ENCODE peak calls at places on chromosomes 4 and X, in five cellular contexts. F is K562, I is A549, Z is IMR-90, Q is H1. X is an unnamed sample.

GRCh38 chrX:130120746-130121504 is 10.6 kb upstream of the ELF4 start:
- DNase-seq in F (peak), I (peak), Z (peak), Q (peak), X (peak)

GRCh38 chr4:182297659-182298058 is 54.5 kb downstream of the TENM3 start:
- DNase-seq in F (no peak), I (no peak), Z (peak), Q (no peak), X (no peak)

GRCh38 chr4:109701566-109702399 is 1.5 kb downstream of the CASP6 start:
- DNase-seq in F (peak), I (no peak), Z (no peak), Q (peak), X (peak)

GRCh38 chrX:152819732-152820131 is 10.8 kb downstream of the CETN2 start:
- DNase-seq in F (no peak), I (no peak), Z (peak), Q (no peak), X (no peak)

GRCh38 chr4:41216294-41217019 is 2.1 kb upstream of the APBB2 start:
- DNase-seq in F (peak), I (peak), Z (peak), Q (peak), X (peak)

GRCh38 chr4:74394476-74395136 is 29.7 kb downstream of the EREG start:
- DNase-seq in F (peak), I (no peak), Z (peak), Q (no peak), X (no peak)

GRCh38 chr4:6011686-6012085 is 6.5 kb downstream of the C4orf50 start:
- DNase-seq in F (no peak), I (no peak), Z (no peak), Q (no peak), X (no peak)

GRCh38 chrX:19440713-19441112 is 74.6 kb downstream of the MAP3K15 start:
- DNase-seq in F (no peak), I (no peak), Z (peak), Q (no peak), X (no peak)

GRCh38 chr4:4269856-4270255 is 20.1 kb downstream of the LYAR start:
- DNase-seq in F (no peak), I (no peak), Z (no peak), Q (no peak), X (no peak)

GRCh38 chr4:10457255-10457801 is at the start of gene ZNF518B:
- DNase-seq in F (peak), I (peak), Z (peak), Q (peak), X (no peak)
- H3K27ac ChIP-seq in F (peak), I (peak), Z (peak), Q (no peak), X (no peak)

GRCh38 chrX:102712967-102713677 is 874 bp downstream of the GPRASP2 start:
- DNase-seq in F (peak), I (peak), Z (peak), Q (peak), X (no peak)
- TF ChIP-seq MAFK in F (no peak), I (no peak), Z (no peak), Q (no peak), X (no peak)

DNA sequence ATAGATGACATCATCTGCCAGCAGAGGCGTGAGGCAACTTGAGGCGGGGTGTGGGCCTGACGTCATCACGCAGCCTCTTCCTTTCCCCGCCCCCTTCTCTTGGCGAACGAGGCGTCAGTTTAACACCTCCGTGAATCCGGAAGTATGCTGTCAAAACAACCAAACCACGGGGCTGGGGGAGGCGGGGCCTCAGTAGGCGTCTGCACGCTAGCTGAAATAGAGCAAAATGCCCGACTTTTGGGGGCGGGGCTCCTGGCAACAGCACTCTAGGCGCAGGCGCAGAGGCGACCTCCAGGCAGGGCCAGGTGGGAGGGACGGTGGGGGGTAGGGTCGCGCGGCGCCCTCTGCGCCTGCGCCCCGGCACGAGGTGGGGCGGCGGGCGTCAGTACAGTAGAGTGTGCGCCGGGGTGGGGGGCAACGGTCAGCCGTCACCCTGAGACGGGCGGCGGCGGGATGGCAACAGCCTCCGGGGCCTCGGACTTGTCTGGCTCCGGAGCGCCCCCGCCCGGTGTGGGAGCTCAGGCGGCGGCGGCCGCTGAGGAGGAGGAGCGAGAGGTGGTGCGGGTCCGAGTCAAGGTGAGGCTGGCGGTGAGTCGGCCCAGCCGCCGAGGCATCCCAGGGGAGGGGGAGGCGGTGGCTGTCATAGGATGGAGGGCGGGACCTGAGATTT is at the start of gene TBC1D25:
- DNase-seq in F (peak), I (peak), Z (peak), Q (peak), X (peak)
- H3K27ac ChIP-seq in F (peak), I (peak), Z (peak), Q (no peak), X (peak)

DNA sequence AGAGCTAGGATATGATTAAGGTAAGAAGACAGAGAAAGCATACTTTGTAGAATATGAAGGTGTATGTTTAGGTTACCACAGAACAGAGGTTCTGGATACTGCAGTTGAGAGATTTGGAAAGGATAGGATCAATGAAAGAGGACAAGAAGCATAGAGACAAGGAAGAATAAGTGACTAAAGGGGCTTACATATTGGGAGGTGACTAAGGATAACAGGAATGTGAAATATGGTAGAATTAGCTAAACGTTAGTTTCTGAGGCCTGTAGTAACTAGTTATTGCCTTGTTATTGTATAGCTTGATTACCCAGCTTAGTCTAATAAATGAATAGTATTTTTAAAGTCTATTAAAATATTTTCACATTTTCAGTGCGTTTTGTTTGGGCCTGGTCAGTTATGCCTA is 38.2 kb downstream of the CENPI start:
- DNase-seq in F (no peak), I (no peak), Z (peak), Q (no peak), X (no peak)
- TF ChIP-seq MAFK in F (no peak), I (no peak), Z (no peak), Q (no peak), X (no peak)

GRCh38 chr4:119706804-119707203 is 78.2 kb upstream of the PDE5A start:
- DNase-seq in F (no peak), I (no peak), Z (no peak), Q (no peak), X (no peak)
- H3K27ac ChIP-seq in F (no peak), I (no peak), Z (peak), Q (no peak), X (no peak)

DNA sequence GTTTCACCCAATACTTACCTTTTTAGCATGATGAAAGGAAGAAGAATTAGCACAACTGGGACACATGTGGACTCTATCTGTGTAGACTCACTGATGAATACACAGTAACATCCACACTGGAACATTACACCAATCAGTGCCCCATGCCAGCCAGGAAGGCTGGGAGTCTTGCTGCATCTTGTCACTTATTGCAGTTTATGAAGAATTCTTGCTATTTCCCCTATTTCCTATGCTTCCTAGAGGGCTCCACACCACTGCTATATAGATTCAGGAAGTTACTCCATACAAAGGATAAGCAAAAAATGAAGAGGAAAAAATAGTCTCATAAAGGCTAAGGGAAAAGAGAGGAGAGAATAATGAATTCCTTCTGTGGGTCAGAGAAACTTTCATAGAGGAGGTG is 201.0 kb downstream of the CAMK2D start:
- DNase-seq in F (no peak), I (no peak), Z (no peak), Q (no peak), X (no peak)
- TF ChIP-seq MAFK in F (no peak), I (no peak), Z (no peak), Q (no peak), X (no peak)

DNA sequence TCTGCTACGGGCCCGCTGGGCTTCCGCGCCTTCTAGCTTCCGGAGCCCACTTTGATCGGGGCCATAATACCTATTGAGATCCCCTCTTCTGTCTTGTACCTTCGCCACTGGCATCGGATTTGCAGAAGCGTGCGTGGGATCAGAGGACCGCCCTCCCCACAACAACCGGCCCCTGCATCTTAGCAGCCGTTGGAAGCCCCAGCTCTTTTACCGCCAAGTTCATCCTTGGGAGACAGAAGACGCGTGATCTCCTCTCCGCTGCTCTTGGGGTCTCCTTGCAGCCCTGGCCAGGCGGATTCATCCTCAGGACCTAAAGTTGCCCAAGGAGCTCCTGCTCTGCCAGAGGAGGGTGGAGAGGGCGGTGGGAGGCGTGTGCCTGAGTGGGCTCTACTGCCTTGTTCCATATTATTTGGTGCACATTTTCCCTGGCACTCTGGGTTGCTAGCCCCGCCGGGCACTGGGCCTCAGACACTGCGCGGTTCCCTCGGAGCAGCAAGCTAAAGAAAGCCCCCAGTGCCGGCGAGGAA is 1.6 kb downstream of the SLIT2 start:
- DNase-seq in F (no peak), I (no peak), Z (peak), Q (no peak), X (no peak)
- H3K27ac ChIP-seq in F (no peak), I (no peak), Z (no peak), Q (no peak), X (no peak)

DNA sequence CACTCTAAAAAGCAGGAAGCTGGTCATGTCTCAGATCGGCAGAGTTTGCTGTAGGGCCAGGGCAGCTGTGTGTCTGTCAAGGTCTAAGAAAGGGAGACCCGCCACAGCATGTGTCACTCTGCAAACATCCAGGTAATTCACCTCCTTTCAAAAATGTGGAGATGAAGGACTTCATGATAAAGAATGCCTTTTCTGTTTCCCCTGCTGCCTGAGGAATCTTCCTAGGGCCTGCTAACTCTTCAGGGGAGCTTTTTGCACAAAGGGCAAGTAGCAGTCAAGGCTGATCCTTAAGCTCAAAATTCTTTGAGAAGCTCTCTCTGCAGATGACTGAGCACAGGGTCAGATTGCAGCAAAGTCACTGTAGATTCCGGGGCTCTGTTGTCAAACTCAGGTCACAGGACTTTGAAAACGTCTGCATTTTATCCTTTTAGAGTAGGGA is 21.1 kb downstream of the RASL11B start:
- DNase-seq in F (no peak), I (no peak), Z (no peak), Q (no peak), X (no peak)
- TF ChIP-seq MAFK in F (no peak), I (no peak), Z (no peak), Q (no peak), X (no peak)

X was measured in HepG2.